ENCODE peak calls at places on chromosomes 11 and 22, in six cellular contexts. One of them, this sample, is unnamed.

GRCh38 chr11:129972596-129972995 is 30.0 kb downstream of the PRDM10 start:
- DNase-seq in astrocyte: no peak
- DNase-seq in type B pancreatic cell: no peak
- DNase-seq in G401: peak; percentile 44
- DNase-seq in AG09309: no peak
- DNase-seq in substantia nigra: no peak
- DNase-seq in this sample: no peak

GRCh38 chr11:79461144-79461543 is 20.3 kb upstream of the TENM4 start:
- DNase-seq in astrocyte: peak; percentile 44
- DNase-seq in type B pancreatic cell: no peak
- DNase-seq in G401: peak; percentile 27
- DNase-seq in AG09309: no peak
- DNase-seq in substantia nigra: no peak
- DNase-seq in this sample: peak; percentile 57

GRCh38 chr11:20388096-20389055 is 860 bp downstream of the PRMT3 start:
- DNase-seq in astrocyte: peak; percentile 2
- DNase-seq in type B pancreatic cell: no peak
- DNase-seq in G401: peak; percentile 45
- DNase-seq in AG09309: no peak
- DNase-seq in substantia nigra: no peak
- DNase-seq in this sample: no peak

GRCh38 chr11:1453611-1454386 is 32.8 kb downstream of the MOB2 start:
- DNase-seq in astrocyte: no peak
- DNase-seq in type B pancreatic cell: no peak
- DNase-seq in G401: peak; percentile 55
- DNase-seq in AG09309: no peak
- DNase-seq in substantia nigra: no peak
- DNase-seq in this sample: no peak

GRCh38 chr22:49847751-49848689 is 5.6 kb upstream of the ZBED4 start:
- DNase-seq in astrocyte: no peak
- DNase-seq in type B pancreatic cell: no peak
- DNase-seq in G401: no peak
- DNase-seq in AG09309: no peak
- DNase-seq in substantia nigra: no peak
- DNase-seq in this sample: no peak

GRCh38 chr11:76266269-76266668 is 60.0 kb upstream of the WNT11 start:
- DNase-seq in astrocyte: peak; percentile 78
- DNase-seq in type B pancreatic cell: no peak
- DNase-seq in G401: no peak
- DNase-seq in AG09309: peak; percentile 51
- DNase-seq in substantia nigra: no peak
- DNase-seq in this sample: peak; percentile 45

GRCh38 chr11:73907191-73907590 is 30.4 kb downstream of the PAAF1 start:
- DNase-seq in astrocyte: peak; percentile 31
- DNase-seq in type B pancreatic cell: no peak
- DNase-seq in G401: no peak
- DNase-seq in AG09309: no peak
- DNase-seq in substantia nigra: no peak
- DNase-seq in this sample: peak; percentile 50

GRCh38 chr11:69912911-69913451 is 93.8 kb upstream of the FGF3 start:
- DNase-seq in astrocyte: no peak
- DNase-seq in type B pancreatic cell: no peak
- DNase-seq in G401: no peak
- DNase-seq in AG09309: no peak
- DNase-seq in substantia nigra: no peak
- DNase-seq in this sample: no peak

GRCh38 chr11:66559141-66559861 is 9.1 kb downstream of the CTSF start:
- DNase-seq in astrocyte: no peak
- DNase-seq in type B pancreatic cell: no peak
- DNase-seq in G401: peak; percentile 52
- DNase-seq in AG09309: no peak
- DNase-seq in substantia nigra: no peak
- DNase-seq in this sample: peak; percentile 17

GRCh38 chr11:10657308-10658271 is 36.0 kb downstream of the IRAG1 start:
- DNase-seq in astrocyte: peak; percentile 79
- DNase-seq in type B pancreatic cell: no peak
- DNase-seq in G401: no peak
- DNase-seq in AG09309: no peak
- DNase-seq in substantia nigra: no peak
- DNase-seq in this sample: peak; percentile 86

GRCh38 chr11:69892986-69893555 is 73.9 kb upstream of the FGF3 start:
- DNase-seq in astrocyte: no peak
- DNase-seq in type B pancreatic cell: no peak
- DNase-seq in G401: peak; percentile 93
- DNase-seq in AG09309: no peak
- DNase-seq in substantia nigra: no peak
- DNase-seq in this sample: no peak

GRCh38 chr11:76623884-76624419 is 46.6 kb downstream of the LRRC32 start:
- DNase-seq in astrocyte: no peak
- DNase-seq in type B pancreatic cell: no peak
- DNase-seq in G401: no peak
- DNase-seq in AG09309: no peak
- DNase-seq in substantia nigra: no peak
- DNase-seq in this sample: no peak

GRCh38 chr22:32539631-32540449 is 65.2 kb downstream of the FBXO7 start:
- DNase-seq in astrocyte: peak; percentile 55
- DNase-seq in type B pancreatic cell: no peak
- DNase-seq in G401: no peak
- DNase-seq in AG09309: no peak
- DNase-seq in substantia nigra: no peak
- DNase-seq in this sample: no peak

GRCh38 chr11:65452806-65453490 is 30.4 kb downstream of the NEAT1 start:
- DNase-seq in astrocyte: peak; percentile 72
- DNase-seq in type B pancreatic cell: no peak
- DNase-seq in G401: no peak
- DNase-seq in AG09309: peak; percentile 87
- DNase-seq in substantia nigra: no peak
- DNase-seq in this sample: peak; percentile 81

GRCh38 chr11:7964873-7965272 is 374 bp downstream of the NLRP10 start:
- DNase-seq in astrocyte: peak; percentile 71
- DNase-seq in type B pancreatic cell: no peak
- DNase-seq in G401: no peak
- DNase-seq in AG09309: no peak
- DNase-seq in substantia nigra: no peak
- DNase-seq in this sample: peak; percentile 79

GRCh38 chr11:115657586-115657985 is 153.4 kb upstream of the CADM1 start:
- DNase-seq in astrocyte: peak; percentile 60
- DNase-seq in type B pancreatic cell: no peak
- DNase-seq in G401: no peak
- DNase-seq in AG09309: no peak
- DNase-seq in substantia nigra: no peak
- DNase-seq in this sample: peak; percentile 51

GRCh38 chr22:50439314-50440250 is 35.3 kb downstream of the SBF1 start:
- DNase-seq in astrocyte: no peak
- DNase-seq in type B pancreatic cell: no peak
- DNase-seq in G401: no peak
- DNase-seq in AG09309: no peak
- DNase-seq in substantia nigra: no peak
- DNase-seq in this sample: no peak